ENCODE peak calls at places on chromosomes 7 and 10, in four cellular contexts. B is psoas muscle, P is cardiac muscle cell, W is SK-N-SH. N is an unnamed sample.

GRCh38 chr7:6437251-6437650 is 10.5 kb downstream of the DAGLB start:
- DNase-seq in B (no peak), P (no peak), W (no peak), N (no peak)

GRCh38 chr7:133230591-133231194 is 22.2 kb upstream of the EXOC4 start:
- DNase-seq in B (no peak), P (peak; percentile 75), W (peak; percentile 52), N (no peak)

GRCh38 chr10:109977382-109977806 is 30.4 kb upstream of the ADD3 start:
- DNase-seq in B (no peak), P (no peak), W (no peak), N (no peak)

GRCh38 chr10:92691591-92692084 is 1.9 kb downstream of the HHEX start:
- DNase-seq in B (peak; percentile 73), P (no peak), W (no peak), N (no peak)

GRCh38 chr7:154231732-154232131 is 179.5 kb downstream of the DPP6 start:
- DNase-seq in B (no peak), P (no peak), W (no peak), N (no peak)

GRCh38 chr7:157397751-157398691 is 61.2 kb downstream of the DNAJB6 start:
- DNase-seq in B (peak; percentile 87), P (peak; percentile 88), W (peak; percentile 86), N (no peak)

GRCh38 chr7:113159746-113160339 is 41.5 kb upstream of the SMIM30 start:
- DNase-seq in B (no peak), P (peak; percentile 54), W (peak; percentile 63), N (no peak)

GRCh38 chr7:19390795-19391194 is 245.6 kb upstream of the FERD3L start:
- DNase-seq in B (no peak), P (no peak), W (no peak), N (no peak)

GRCh38 chr10:111986079-111986478 is 197.5 kb downstream of the GPAM start:
- DNase-seq in B (no peak), P (no peak), W (no peak), N (no peak)

GRCh38 chr10:33534455-33534854 is 200.0 kb upstream of the NRP1 start:
- DNase-seq in B (no peak), P (no peak), W (no peak), N (no peak)

GRCh38 chr10:121654021-121654545 is 55.8 kb upstream of the FGFR2 start:
- DNase-seq in B (no peak), P (no peak), W (no peak), N (no peak)

GRCh38 chr10:132634947-132635271 is 97.3 kb downstream of the INPP5A start:
- DNase-seq in B (no peak), P (no peak), W (no peak), N (no peak)

GRCh38 chr10:120971671-120972070 is 120.5 kb downstream of the WDR11 start:
- DNase-seq in B (no peak), P (no peak), W (no peak), N (no peak)

GRCh38 chr10:7260412-7260900 is 150.4 kb downstream of the SFMBT2 start:
- DNase-seq in B (peak; percentile 79), P (peak; percentile 98), W (peak; percentile 55), N (peak; percentile 73)

GRCh38 chr7:47672966-47673365 is 91.1 kb upstream of the TNS3 start:
- DNase-seq in B (no peak), P (no peak), W (no peak), N (no peak)

GRCh38 chr7:128364166-128364565 is 2.7 kb upstream of the PRRT4 start:
- DNase-seq in B (no peak), P (no peak), W (no peak), N (no peak)

GRCh38 chr10:930415-931325 is 835 bp downstream of the LARP4B start:
- DNase-seq in B (peak; percentile 67), P (peak; percentile 24), W (peak; percentile 77), N (no peak)

GRCh38 chr7:155257482-155258232 is 40.0 kb upstream of the INSIG1 start:
- DNase-seq in B (peak; percentile 91), P (peak; percentile 77), W (peak; percentile 86), N (peak; percentile 26)

DNA sequence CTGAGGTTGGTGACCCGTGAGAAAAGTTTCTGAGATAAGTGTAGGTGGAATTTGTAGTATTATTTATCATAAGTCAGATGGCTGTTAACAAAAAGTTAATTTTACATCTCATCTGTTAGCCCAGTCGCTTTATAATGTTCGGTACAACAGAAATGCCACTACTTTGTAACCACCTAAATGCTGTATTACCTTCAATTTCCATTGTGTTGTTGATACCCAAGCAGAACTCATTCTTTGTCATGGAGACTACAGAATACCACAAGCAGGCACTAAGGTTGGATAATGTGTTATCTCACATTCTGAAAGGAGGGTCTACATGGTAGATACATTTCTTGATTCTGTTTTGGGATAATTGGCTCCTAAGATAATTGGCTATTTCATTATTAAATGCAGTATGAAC is 249.8 kb upstream of the KAT6B start:
- DNase-seq in B (no peak), P (no peak), W (no peak), N (no peak)
- H3K27ac ChIP-seq in B (no peak overlapping the region), P (no peak overlapping the region), W (no peak overlapping the region), N (no peak overlapping the region)

DNA sequence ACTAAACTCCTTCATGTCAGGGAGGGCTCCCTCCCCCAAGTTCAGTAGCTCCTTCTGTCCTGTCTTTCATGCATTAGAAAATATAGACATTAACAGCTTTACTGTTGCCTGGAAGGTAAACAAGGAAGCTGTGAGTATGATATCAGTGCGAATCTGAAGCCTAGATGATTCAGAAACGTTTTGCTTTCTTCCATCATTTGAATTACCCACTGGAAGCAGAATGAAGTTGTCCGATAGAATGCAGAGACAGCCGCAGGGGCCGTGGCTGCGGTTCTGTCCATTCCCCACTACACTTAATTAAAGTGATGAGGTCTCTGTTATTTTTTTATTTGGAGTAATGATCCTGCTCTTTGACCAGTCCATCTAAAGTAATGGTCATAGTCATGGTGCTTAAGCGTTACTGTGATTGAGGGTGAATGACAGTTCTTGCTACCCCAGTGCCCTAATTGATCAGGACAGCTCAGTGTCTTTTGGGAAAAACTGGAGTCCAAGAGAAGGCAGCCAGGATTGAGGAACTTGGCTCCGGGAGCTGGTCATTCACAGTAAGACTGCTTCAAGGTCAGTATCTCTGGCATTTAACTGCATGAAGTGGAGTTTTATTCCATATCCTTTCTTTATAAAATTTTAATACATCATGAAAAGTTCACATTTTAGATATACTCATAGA is 69.9 kb downstream of the PTPRE start:
- DNase-seq in B (no peak), P (no peak), W (peak; percentile 46), N (no peak)
- H3K27ac ChIP-seq in B (no peak overlapping the region), P (no peak overlapping the region), W (peak overlapping the region; percentile 82), N (no peak overlapping the region)

GRCh38 chr7:87933953-87934698 is at the start of gene ADAM22:
- DNase-seq in B (peak; percentile 93), P (peak; percentile 93), W (peak; percentile 98), N (no peak)

GRCh38 chr7:87935373-87935706 is 1.3 kb downstream of the ADAM22 start:
- DNase-seq in B (no peak), P (no peak), W (no peak), N (no peak)

GRCh38 chr7:87934699-87935372 is 785 bp downstream of the ADAM22 start:
- DNase-seq in B (peak; percentile 44), P (peak; percentile 6), W (peak; percentile 81), N (no peak)

GRCh38 chr7:87933605-87933952 is 472 bp upstream of the ADAM22 start:
- DNase-seq in B (no peak), P (no peak), W (no peak), N (no peak)
- H3K27ac ChIP-seq in B (no peak overlapping the region), P (no peak overlapping the region), W (no peak overlapping the region), N (no peak overlapping the region)

DNA sequence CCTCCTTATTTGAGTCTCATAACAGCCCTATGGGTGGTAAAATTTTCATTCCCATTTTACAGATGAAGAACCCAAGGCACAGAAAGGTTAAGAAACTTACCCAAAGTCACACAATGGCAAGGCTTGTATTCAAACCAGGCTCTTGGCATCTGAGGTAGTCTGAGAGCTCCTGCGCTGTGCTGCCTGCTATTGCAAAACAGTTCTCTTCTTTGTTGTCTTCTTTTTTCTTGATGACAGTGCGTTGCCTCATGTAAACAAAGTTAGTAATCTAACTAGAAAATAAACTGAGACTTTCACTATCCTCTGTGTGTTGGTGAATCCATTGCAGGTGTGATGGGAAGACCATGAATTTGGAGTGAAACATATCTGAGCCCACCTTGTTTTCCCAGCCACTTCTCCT is 240.8 kb downstream of the PTEN start:
- DNase-seq in B (no peak), P (no peak), W (no peak), N (no peak)
- H3K27ac ChIP-seq in B (no peak overlapping the region), P (no peak overlapping the region), W (no peak overlapping the region), N (no peak overlapping the region)